ENCODE peak calls at places on chromosome 4, in five cellular contexts. N is cardiac fibroblast, U is lung microvascular endothelial cell, O is SW480, M is amygdala. G is an unnamed sample.

GRCh38 chr4:21879187-21879586 is 69.4 kb downstream of the KCNIP4 start:
- DNase-seq in O (no peak), M (no peak), N (peak; percentile 67), U (peak; percentile 37), G (no peak)

GRCh38 chr4:31089815-31090214 is 369.6 kb downstream of the PCDH7 start:
- DNase-seq in U (peak; percentile 43), N (peak; percentile 38), O (no peak), M (no peak), G (peak; percentile 77)

GRCh38 chr4:98720871-98721480 is 62.6 kb upstream of the TSPAN5 start:
- DNase-seq in M (no peak), O (peak; percentile 27), U (no peak), N (peak; percentile 51), G (no peak)

GRCh38 chr4:57614533-57614932 is 504.3 kb upstream of the IGFBP7 start:
- DNase-seq in M (no peak), U (no peak), O (no peak), N (no peak), G (no peak)

GRCh38 chr4:168451744-168452394 is 28.4 kb downstream of the DDX60L start:
- DNase-seq in O (peak; percentile 6), M (no peak), N (peak; percentile 88), U (no peak), G (no peak)

GRCh38 chr4:650461-650860 is 23.6 kb downstream of the ATP5ME start:
- DNase-seq in O (no peak), M (no peak), N (no peak), U (no peak), G (no peak)

GRCh38 chr4:84492290-84492689 is 6.8 kb downstream of the NKX6-1 start:
- DNase-seq in O (no peak), M (no peak), U (no peak), N (no peak), G (no peak)

GRCh38 chr4:185143596-185143969 is 517 bp downstream of the SLC25A4 start:
- DNase-seq in O (peak; percentile 43), U (peak; percentile 44), M (peak; percentile 61), N (no peak), G (peak; percentile 86)

GRCh38 chr4:186472948-186473347 is 82.4 kb downstream of the MTNR1A start:
- DNase-seq in U (peak; percentile 7), O (peak; percentile 42), N (peak; percentile 62), M (no peak), G (no peak)

GRCh38 chr4:4780634-4781287 is 78.7 kb upstream of the MSX1 start:
- DNase-seq in O (peak; percentile 33), U (no peak), M (no peak), N (peak; percentile 48), G (no peak)

GRCh38 chr4:153611679-153612078 is 72.4 kb upstream of the TLR2 start:
- DNase-seq in N (peak; percentile 68), M (no peak), O (no peak), U (no peak), G (no peak)

GRCh38 chr4:145557720-145558119 is 61.5 kb upstream of the MMAA start:
- DNase-seq in N (peak; percentile 80), O (peak; percentile 47), M (peak; percentile 10), U (peak; percentile 86), G (peak; percentile 63)

GRCh38 chr4:26763063-26763462 is 97.6 kb upstream of the STIM2 start:
- DNase-seq in M (no peak), U (no peak), N (no peak), O (no peak), G (no peak)

GRCh38 chr4:168480991-168481588 is 798 bp upstream of the DDX60L start:
- DNase-seq in O (peak; percentile 52), M (peak; percentile 2), U (peak; percentile 21), N (peak; percentile 92), G (no peak)

GRCh38 chr4:18397681-18398080 is 376.1 kb upstream of the LCORL start:
- DNase-seq in O (no peak), N (no peak), M (no peak), U (no peak), G (no peak)

G was measured in ascending aorta.